ENCODE peak calls at places on chromosomes 4 and X, in seven cellular contexts. One of them, this sample, is unnamed.

GRCh38 chrX:140477987-140478386 is 26.9 kb downstream of the SOX3 start:
- DNase-seq in breast epithelium: no peak
- DNase-seq in H54: no peak
- DNase-seq in stomach: no peak
- DNase-seq in A549: no peak
- DNase-seq in uterus: no peak
- DNase-seq in gastrocnemius medialis: no peak
- DNase-seq in this sample: no peak

GRCh38 chr4:123444298-123444731 is 47.7 kb downstream of the SPRY1 start:
- DNase-seq in breast epithelium: no peak
- DNase-seq in H54: no peak
- DNase-seq in stomach: no peak
- DNase-seq in A549: no peak
- DNase-seq in uterus: peak; percentile 31
- DNase-seq in gastrocnemius medialis: no peak
- DNase-seq in this sample: peak; percentile 45

GRCh38 chr4:4697584-4697983 is 155.7 kb upstream of the STX18 start:
- DNase-seq in breast epithelium: no peak
- DNase-seq in H54: no peak
- DNase-seq in stomach: no peak
- DNase-seq in A549: no peak
- DNase-seq in uterus: no peak
- DNase-seq in gastrocnemius medialis: no peak
- DNase-seq in this sample: no peak

GRCh38 chrX:30039768-30040167 is 175.6 kb upstream of the MAGEB2 start:
- DNase-seq in breast epithelium: no peak
- DNase-seq in H54: no peak
- DNase-seq in stomach: no peak
- DNase-seq in A549: no peak
- DNase-seq in uterus: no peak
- DNase-seq in gastrocnemius medialis: no peak
- DNase-seq in this sample: no peak

GRCh38 chr4:139689093-139689722 is 23.6 kb downstream of the MGST2 start:
- DNase-seq in breast epithelium: no peak
- DNase-seq in H54: no peak
- DNase-seq in stomach: no peak
- DNase-seq in A549: no peak
- DNase-seq in uterus: no peak
- DNase-seq in gastrocnemius medialis: no peak
- DNase-seq in this sample: peak; percentile 67

GRCh38 chr4:128358231-128358902 is 70.8 kb upstream of the PGRMC2 start:
- DNase-seq in breast epithelium: no peak
- DNase-seq in H54: no peak
- DNase-seq in stomach: no peak
- DNase-seq in A549: no peak
- DNase-seq in uterus: no peak
- DNase-seq in gastrocnemius medialis: peak; percentile 70
- DNase-seq in this sample: no peak

GRCh38 chrX:111519215-111519614 is 7.8 kb downstream of the SERTM2 start:
- DNase-seq in breast epithelium: no peak
- DNase-seq in H54: no peak
- DNase-seq in stomach: no peak
- DNase-seq in A549: no peak
- DNase-seq in uterus: no peak
- DNase-seq in gastrocnemius medialis: no peak
- DNase-seq in this sample: no peak

GRCh38 chr4:117821834-117822233 is 212.5 kb upstream of the NDST3 start:
- DNase-seq in breast epithelium: no peak
- DNase-seq in H54: no peak
- DNase-seq in stomach: no peak
- DNase-seq in A549: no peak
- DNase-seq in uterus: no peak
- DNase-seq in gastrocnemius medialis: no peak
- DNase-seq in this sample: no peak

GRCh38 chrX:85928606-85929005 is 118.8 kb downstream of the CHM start:
- DNase-seq in breast epithelium: no peak
- DNase-seq in H54: no peak
- DNase-seq in stomach: no peak
- DNase-seq in A549: no peak
- DNase-seq in uterus: no peak
- DNase-seq in gastrocnemius medialis: no peak
- DNase-seq in this sample: no peak

GRCh38 chrX:68440940-68441339 is 7.6 kb upstream of the OPHN1 start:
- DNase-seq in breast epithelium: peak; percentile 57
- DNase-seq in H54: no peak
- DNase-seq in stomach: peak; percentile 79
- DNase-seq in A549: no peak
- DNase-seq in uterus: peak; percentile 75
- DNase-seq in gastrocnemius medialis: peak; percentile 37
- DNase-seq in this sample: peak; percentile 76

GRCh38 chr4:99403380-99404194 is 31.6 kb downstream of the ADH7 start:
- DNase-seq in breast epithelium: no peak
- DNase-seq in H54: no peak
- DNase-seq in stomach: no peak
- DNase-seq in A549: no peak
- DNase-seq in uterus: no peak
- DNase-seq in gastrocnemius medialis: no peak
- DNase-seq in this sample: no peak

GRCh38 chr4:95417531-95417930 is 131.2 kb downstream of the UNC5C start:
- DNase-seq in breast epithelium: no peak
- DNase-seq in H54: no peak
- DNase-seq in stomach: no peak
- DNase-seq in A549: no peak
- DNase-seq in uterus: no peak
- DNase-seq in gastrocnemius medialis: no peak
- DNase-seq in this sample: no peak

GRCh38 chrX:109732780-109733657 is at the start of gene ACSL4:
- DNase-seq in breast epithelium: peak; percentile 53
- DNase-seq in H54: peak; percentile 56
- DNase-seq in stomach: peak; percentile 85
- DNase-seq in A549: peak; percentile 65
- DNase-seq in uterus: peak; percentile 88
- DNase-seq in gastrocnemius medialis: peak; percentile 80
- DNase-seq in this sample: peak; percentile 75
- TF ChIP-seq POLR2A in breast epithelium: peak; percentile 24
- TF ChIP-seq POLR2A in H54: peak; percentile 69
- TF ChIP-seq POLR2A in stomach: no peak
- TF ChIP-seq POLR2A in A549: no peak
- TF ChIP-seq POLR2A in uterus: peak; percentile 81
- TF ChIP-seq POLR2A in gastrocnemius medialis: peak; percentile 86
- TF ChIP-seq POLR2A in this sample: peak; percentile 58

GRCh38 chr4:121822796-121823504 is 733 bp downstream of the CCNA2 start:
- DNase-seq in breast epithelium: no peak
- DNase-seq in H54: no peak
- DNase-seq in stomach: peak; percentile 25
- DNase-seq in A549: peak; percentile 23
- DNase-seq in uterus: peak; percentile 22
- DNase-seq in gastrocnemius medialis: peak; percentile 18
- DNase-seq in this sample: no peak

GRCh38 chr4:121822047-121822446 is 1.6 kb downstream of the CCNA2 start:
- DNase-seq in breast epithelium: no peak
- DNase-seq in H54: no peak
- DNase-seq in stomach: no peak
- DNase-seq in A549: no peak
- DNase-seq in uterus: no peak
- DNase-seq in gastrocnemius medialis: no peak
- DNase-seq in this sample: no peak

GRCh38 chr4:121824950-121825349 is 1.3 kb upstream of the CCNA2 start:
- DNase-seq in breast epithelium: no peak
- DNase-seq in H54: no peak
- DNase-seq in stomach: no peak
- DNase-seq in A549: no peak
- DNase-seq in uterus: no peak
- DNase-seq in gastrocnemius medialis: no peak
- DNase-seq in this sample: no peak

GRCh38 chr4:121823505-121824170 is at the start of gene CCNA2:
- DNase-seq in breast epithelium: peak; percentile 94
- DNase-seq in H54: peak; percentile 51
- DNase-seq in stomach: peak; percentile 97
- DNase-seq in A549: peak; percentile 82
- DNase-seq in uterus: peak; percentile 95
- DNase-seq in gastrocnemius medialis: peak; percentile 95
- DNase-seq in this sample: peak; percentile 97

DNA sequence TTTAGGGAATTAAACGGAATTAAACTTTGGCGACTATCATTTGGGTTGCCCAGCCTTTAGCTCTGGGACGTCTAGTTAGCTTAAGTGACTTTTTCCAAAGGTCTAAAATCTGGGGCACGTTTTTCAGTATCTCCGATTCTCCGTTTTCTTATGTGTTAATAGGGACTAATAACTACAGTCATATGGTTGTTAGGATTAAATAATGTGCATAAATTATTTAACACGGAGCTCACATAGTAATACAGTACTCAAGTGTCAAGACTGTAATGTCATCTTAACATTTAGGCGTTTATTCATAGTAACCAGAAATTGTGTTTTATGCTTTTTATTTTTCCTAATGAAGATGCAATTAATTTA is 466 bp upstream of the CCNA2 start:
- DNase-seq in breast epithelium: no peak
- DNase-seq in H54: no peak
- DNase-seq in stomach: no peak
- DNase-seq in A549: no peak
- DNase-seq in uterus: no peak
- DNase-seq in gastrocnemius medialis: no peak
- DNase-seq in this sample: no peak
- TF ChIP-seq POLR2A in breast epithelium: no peak
- TF ChIP-seq POLR2A in H54: no peak
- TF ChIP-seq POLR2A in stomach: no peak
- TF ChIP-seq POLR2A in A549: no peak
- TF ChIP-seq POLR2A in uterus: no peak
- TF ChIP-seq POLR2A in gastrocnemius medialis: no peak
- TF ChIP-seq POLR2A in this sample: no peak

DNA sequence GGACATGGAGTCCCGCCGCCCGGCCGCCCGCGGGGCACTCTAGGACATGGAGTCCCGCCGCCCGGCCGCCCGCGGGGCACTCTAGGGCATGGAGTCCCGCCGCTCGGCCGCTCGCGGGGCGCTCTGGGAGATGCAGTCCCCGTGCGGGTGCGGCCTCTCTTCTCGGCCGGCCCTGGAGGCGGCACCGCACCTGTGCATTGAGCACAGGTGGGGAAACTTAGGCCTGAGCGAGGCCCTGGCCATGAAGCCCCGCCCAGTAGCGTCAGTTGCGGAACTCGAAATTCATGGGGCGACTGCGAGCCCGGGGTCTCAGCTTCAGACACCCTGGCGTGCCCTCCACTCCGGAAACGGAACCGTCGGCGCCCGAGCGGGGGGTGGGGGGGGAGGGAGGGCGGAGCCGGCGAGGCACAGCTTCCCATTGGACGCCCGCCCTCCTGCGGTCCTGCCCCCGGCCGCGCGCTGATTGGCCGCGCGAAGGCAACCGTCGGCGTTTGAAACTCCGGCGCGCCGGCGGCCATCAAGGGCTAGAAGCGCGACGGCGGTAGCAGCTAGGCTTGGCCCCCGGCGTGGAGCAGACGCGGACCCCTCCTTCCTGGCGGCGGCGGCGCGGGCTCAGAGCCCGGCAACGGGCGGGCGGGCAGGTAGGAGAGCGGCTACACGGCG is at the start of the genes TACC3 and TMEM129:
- DNase-seq in breast epithelium: peak; percentile 94
- DNase-seq in H54: peak; percentile 87
- DNase-seq in stomach: peak; percentile 95
- DNase-seq in A549: peak; percentile 87
- DNase-seq in uterus: peak; percentile 92
- DNase-seq in gastrocnemius medialis: peak; percentile 96
- DNase-seq in this sample: peak; percentile 91
- TF ChIP-seq POLR2A in breast epithelium: no peak
- TF ChIP-seq POLR2A in H54: peak; percentile 53
- TF ChIP-seq POLR2A in stomach: no peak
- TF ChIP-seq POLR2A in A549: peak; percentile 53
- TF ChIP-seq POLR2A in uterus: peak; percentile 54
- TF ChIP-seq POLR2A in gastrocnemius medialis: peak; percentile 80
- TF ChIP-seq POLR2A in this sample: peak; percentile 76

GRCh38 chr4:2619459-2619858 is 83.0 kb downstream of the FAM193A start:
- DNase-seq in breast epithelium: no peak
- DNase-seq in H54: no peak
- DNase-seq in stomach: no peak
- DNase-seq in A549: no peak
- DNase-seq in uterus: no peak
- DNase-seq in gastrocnemius medialis: no peak
- DNase-seq in this sample: no peak
- TF ChIP-seq POLR2A in breast epithelium: no peak
- TF ChIP-seq POLR2A in H54: no peak
- TF ChIP-seq POLR2A in stomach: no peak
- TF ChIP-seq POLR2A in A549: no peak
- TF ChIP-seq POLR2A in uterus: no peak
- TF ChIP-seq POLR2A in gastrocnemius medialis: no peak
- TF ChIP-seq POLR2A in this sample: no peak

GRCh38 chr4:37895271-37895670 is 4.4 kb downstream of the TBC1D1 start:
- DNase-seq in breast epithelium: no peak
- DNase-seq in H54: no peak
- DNase-seq in stomach: no peak
- DNase-seq in A549: no peak
- DNase-seq in uterus: no peak
- DNase-seq in gastrocnemius medialis: no peak
- DNase-seq in this sample: peak; percentile 58

GRCh38 chr4:37891221-37892159 is 606 bp downstream of the TBC1D1 start:
- DNase-seq in breast epithelium: no peak
- DNase-seq in H54: no peak
- DNase-seq in stomach: peak; percentile 33
- DNase-seq in A549: peak; percentile 8
- DNase-seq in uterus: peak; percentile 48
- DNase-seq in gastrocnemius medialis: peak; percentile 71
- DNase-seq in this sample: peak; percentile 67

GRCh38 chr4:37893164-37893563 is 2.3 kb downstream of the TBC1D1 start:
- DNase-seq in breast epithelium: no peak
- DNase-seq in H54: no peak
- DNase-seq in stomach: no peak
- DNase-seq in A549: no peak
- DNase-seq in uterus: no peak
- DNase-seq in gastrocnemius medialis: no peak
- DNase-seq in this sample: no peak

GRCh38 chr4:37890501-37891220 is at the start of gene TBC1D1:
- DNase-seq in breast epithelium: no peak
- DNase-seq in H54: peak; percentile 25
- DNase-seq in stomach: peak; percentile 75
- DNase-seq in A549: no peak
- DNase-seq in uterus: peak; percentile 66
- DNase-seq in gastrocnemius medialis: peak; percentile 92
- DNase-seq in this sample: peak; percentile 90

DNA sequence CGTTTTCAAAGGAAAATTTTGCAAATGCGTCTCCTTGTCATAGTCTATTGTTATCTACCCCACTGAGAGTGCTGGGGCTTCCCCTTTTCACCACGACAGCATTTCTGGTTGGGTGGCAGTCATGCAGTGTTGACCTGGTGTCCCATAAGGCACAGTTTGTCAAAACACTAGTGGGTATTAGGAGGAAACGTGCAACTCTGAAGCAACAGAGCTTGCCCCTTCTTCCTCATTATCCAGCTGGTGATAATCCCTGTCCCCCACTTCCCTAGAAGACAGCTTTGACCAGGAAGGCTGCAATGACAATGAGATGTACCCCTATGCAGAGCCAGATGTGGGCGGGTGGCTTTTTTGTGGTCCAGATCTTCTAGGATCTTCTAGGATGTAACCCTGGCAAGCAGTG is 1.8 kb downstream of the TBC1D1 start:
- DNase-seq in breast epithelium: no peak
- DNase-seq in H54: no peak
- DNase-seq in stomach: no peak
- DNase-seq in A549: no peak
- DNase-seq in uterus: no peak
- DNase-seq in gastrocnemius medialis: no peak
- DNase-seq in this sample: no peak
- TF ChIP-seq POLR2A in breast epithelium: no peak
- TF ChIP-seq POLR2A in H54: no peak
- TF ChIP-seq POLR2A in stomach: no peak
- TF ChIP-seq POLR2A in A549: no peak
- TF ChIP-seq POLR2A in uterus: no peak
- TF ChIP-seq POLR2A in gastrocnemius medialis: no peak
- TF ChIP-seq POLR2A in this sample: no peak

GRCh38 chrX:21658746-21659145 is 616 bp upstream of the KLHL34 start:
- DNase-seq in breast epithelium: no peak
- DNase-seq in H54: no peak
- DNase-seq in stomach: no peak
- DNase-seq in A549: no peak
- DNase-seq in uterus: no peak
- DNase-seq in gastrocnemius medialis: peak; percentile 73
- DNase-seq in this sample: peak; percentile 54
- TF ChIP-seq POLR2A in breast epithelium: no peak
- TF ChIP-seq POLR2A in H54: no peak
- TF ChIP-seq POLR2A in stomach: no peak
- TF ChIP-seq POLR2A in A549: no peak
- TF ChIP-seq POLR2A in uterus: no peak
- TF ChIP-seq POLR2A in gastrocnemius medialis: no peak
- TF ChIP-seq POLR2A in this sample: no peak